ENCODE peak calls at places on chromosomes 12 and 14, in five cellular contexts. D is right cardiac atrium, U is endothelial cell of umbilical vein, N is left ventricle myocardium inferior, V is tibial nerve. E is an unnamed sample. For H3K4me1, the result is how much of the 10 kb centered on the place peaks cover.

GRCh38 chr14:95207475-95208253 is 50.3 kb upstream of the DICER1 start:
- DNase-seq in D (no peak), V (no peak), U (no peak), N (no peak), E (no peak)

GRCh38 chr12:90978117-90978770 is 23.3 kb upstream of the CCER1 start:
- DNase-seq in V (no peak), N (no peak), D (peak), U (peak), E (peak)

GRCh38 chr12:70661762-70662161 is 24.5 kb upstream of the PTPRB start:
- DNase-seq in V (no peak), N (no peak), U (peak), D (no peak), E (no peak)

GRCh38 chr14:73776194-73776537 is 62.0 kb upstream of the PNMA1 start:
- DNase-seq in U (no peak), N (no peak), D (no peak), V (no peak), E (no peak)

GRCh38 chr12:111238075-111238734 is 130.7 kb downstream of the PHETA1 start:
- DNase-seq in V (no peak), N (no peak), U (no peak), D (no peak), E (no peak)

GRCh38 chr14:49966304-49966809 is 73.5 kb downstream of the ARF6 start:
- DNase-seq in D (no peak), V (no peak), U (no peak), N (no peak), E (peak)

GRCh38 chr12:65093571-65093970 is 27.5 kb downstream of the WIF1 start:
- DNase-seq in N (no peak), V (no peak), U (no peak), D (no peak), E (no peak)

GRCh38 chr14:37819155-37820015 is 224.0 kb downstream of the TTC6 start:
- DNase-seq in V (no peak), D (no peak), U (no peak), N (no peak), E (no peak)

GRCh38 chr12:68455676-68456345 is 123.6 kb upstream of the MDM1 start:
- DNase-seq in V (no peak), N (no peak), D (no peak), U (peak), E (peak)
- H3K27ac ChIP-seq in V (no peak), N (peak), D (peak), U (no peak), E (peak)

DNA sequence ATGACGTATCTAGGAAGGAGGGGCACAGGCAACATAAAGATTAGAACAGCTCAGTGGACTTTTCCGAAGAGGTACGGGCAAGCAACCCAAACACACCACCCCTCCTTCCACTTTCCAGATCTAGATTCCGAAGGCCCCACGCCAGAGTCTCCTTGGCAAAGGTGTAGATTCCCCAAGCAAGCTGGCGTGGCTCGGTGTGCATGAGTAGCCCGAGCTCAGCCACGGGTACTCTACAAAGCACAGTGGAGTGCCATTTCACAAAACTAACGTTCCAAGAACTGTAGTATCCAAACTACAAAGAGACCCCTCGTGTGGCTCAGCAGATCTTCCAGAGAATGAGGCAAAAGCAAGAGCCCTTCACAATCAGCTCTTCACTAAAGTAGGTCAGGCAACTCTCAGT is 72.2 kb downstream of the FOXN3 start:
- DNase-seq in V (no peak), D (no peak), N (no peak), U (no peak), E (no peak)
- H3K4me1 ChIP-seq in V (under half), D (under half), N (half or more), U (under half), E (under half)

GRCh38 chr14:21105095-21105494 is 4.2 kb downstream of the TMEM253 start:
- DNase-seq in N (no peak), U (no peak), D (no peak), V (no peak), E (peak)
- H3K27ac ChIP-seq in N (peak), U (no peak), D (no peak), V (peak), E (peak)

DNA sequence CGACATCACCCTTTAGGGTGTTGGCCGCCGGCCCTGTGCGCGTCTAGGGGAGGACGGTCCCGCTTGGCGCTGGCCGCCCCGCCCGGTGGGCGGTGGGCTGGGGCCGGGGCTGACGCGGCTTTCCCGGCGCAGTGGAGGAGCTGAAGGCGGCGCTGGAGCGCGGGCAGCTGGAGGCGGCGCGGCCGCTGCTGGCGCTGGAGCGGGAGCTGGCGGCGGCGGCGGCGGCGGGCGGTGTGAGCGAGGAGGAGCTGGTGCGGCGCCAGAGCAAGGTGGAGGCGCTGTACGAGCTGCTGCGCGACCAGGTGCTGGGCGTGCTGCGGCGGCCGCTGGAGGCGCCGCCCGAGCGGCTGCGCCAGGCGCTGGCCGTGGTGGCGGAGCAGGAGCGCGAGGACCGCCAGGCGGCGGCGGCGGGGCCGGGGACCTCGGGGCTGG is 3.6 kb downstream of the TNFAIP2 start:
- DNase-seq in V (no peak), U (peak), N (peak), D (peak), E (peak)
- H3K4me1 ChIP-seq in V (under half), U (under half), N (half or more), D (under half), E (under half)

GRCh38 chr12:109876406-109876805 is 3.9 kb downstream of the GLTP start:
- DNase-seq in D (no peak), U (no peak), N (no peak), V (no peak), E (no peak)
- H3K27ac ChIP-seq in D (no peak), U (no peak), N (no peak), V (no peak), E (no peak)